ENCODE peak calls at places on chromosomes 11 and 22, in four cellular contexts. One of them, this sample, is unnamed.

GRCh38 chr11:78344676-78345075 is 72.9 kb downstream of the GAB2 start:
- DNase-seq in ACHN: no peak
- DNase-seq in esophagus muscularis mucosa: no peak
- DNase-seq in stimulated activated CD4-positive, alpha-beta T cell treated with anti-CD3 and anti-CD28 coated beads, Interleukin-1b, Interleukin-23, amount 100 ng/mL, for 4 hours: no peak
- DNase-seq in this sample: no peak

GRCh38 chr11:119759324-119759723 is 30.3 kb upstream of the NECTIN1 start:
- DNase-seq in ACHN: peak
- DNase-seq in esophagus muscularis mucosa: no peak
- DNase-seq in stimulated activated CD4-positive, alpha-beta T cell treated with anti-CD3 and anti-CD28 coated beads, Interleukin-1b, Interleukin-23, amount 100 ng/mL, for 4 hours: no peak
- DNase-seq in this sample: no peak

GRCh38 chr11:86990079-86990478 is 34.9 kb upstream of the FZD4 start:
- DNase-seq in ACHN: no peak
- DNase-seq in esophagus muscularis mucosa: no peak
- DNase-seq in stimulated activated CD4-positive, alpha-beta T cell treated with anti-CD3 and anti-CD28 coated beads, Interleukin-1b, Interleukin-23, amount 100 ng/mL, for 4 hours: no peak
- DNase-seq in this sample: no peak

GRCh38 chr11:130383363-130384168 is 44.8 kb downstream of the ADAMTS8 start:
- DNase-seq in ACHN: peak
- DNase-seq in esophagus muscularis mucosa: no peak
- DNase-seq in stimulated activated CD4-positive, alpha-beta T cell treated with anti-CD3 and anti-CD28 coated beads, Interleukin-1b, Interleukin-23, amount 100 ng/mL, for 4 hours: no peak
- DNase-seq in this sample: no peak

GRCh38 chr11:21177379-21177778 is 508.0 kb downstream of the NELL1 start:
- DNase-seq in ACHN: no peak
- DNase-seq in esophagus muscularis mucosa: no peak
- DNase-seq in stimulated activated CD4-positive, alpha-beta T cell treated with anti-CD3 and anti-CD28 coated beads, Interleukin-1b, Interleukin-23, amount 100 ng/mL, for 4 hours: no peak
- DNase-seq in this sample: no peak

GRCh38 chr22:45807156-45807915 is 135.7 kb downstream of the ATXN10 start:
- DNase-seq in ACHN: no peak
- DNase-seq in esophagus muscularis mucosa: no peak
- DNase-seq in stimulated activated CD4-positive, alpha-beta T cell treated with anti-CD3 and anti-CD28 coated beads, Interleukin-1b, Interleukin-23, amount 100 ng/mL, for 4 hours: no peak
- DNase-seq in this sample: no peak

GRCh38 chr11:125454047-125454446 is 42.0 kb downstream of the FEZ1 start:
- DNase-seq in ACHN: no peak
- DNase-seq in esophagus muscularis mucosa: no peak
- DNase-seq in stimulated activated CD4-positive, alpha-beta T cell treated with anti-CD3 and anti-CD28 coated beads, Interleukin-1b, Interleukin-23, amount 100 ng/mL, for 4 hours: no peak
- DNase-seq in this sample: no peak

GRCh38 chr22:39430576-39431150 is 26.1 kb upstream of the MGAT3 start:
- DNase-seq in ACHN: no peak
- DNase-seq in esophagus muscularis mucosa: no peak
- DNase-seq in stimulated activated CD4-positive, alpha-beta T cell treated with anti-CD3 and anti-CD28 coated beads, Interleukin-1b, Interleukin-23, amount 100 ng/mL, for 4 hours: no peak
- DNase-seq in this sample: no peak

GRCh38 chr11:131522851-131523250 is 152.4 kb downstream of the NTM start:
- DNase-seq in ACHN: no peak
- DNase-seq in esophagus muscularis mucosa: no peak
- DNase-seq in stimulated activated CD4-positive, alpha-beta T cell treated with anti-CD3 and anti-CD28 coated beads, Interleukin-1b, Interleukin-23, amount 100 ng/mL, for 4 hours: no peak
- DNase-seq in this sample: no peak

GRCh38 chr22:48849963-48850657 is 977.6 kb downstream of the BRD1 start:
- DNase-seq in ACHN: no peak
- DNase-seq in esophagus muscularis mucosa: no peak
- DNase-seq in stimulated activated CD4-positive, alpha-beta T cell treated with anti-CD3 and anti-CD28 coated beads, Interleukin-1b, Interleukin-23, amount 100 ng/mL, for 4 hours: no peak
- DNase-seq in this sample: no peak

GRCh38 chr11:32140121-32140520 is 49.2 kb downstream of the RCN1 start:
- DNase-seq in ACHN: no peak
- DNase-seq in esophagus muscularis mucosa: no peak
- DNase-seq in stimulated activated CD4-positive, alpha-beta T cell treated with anti-CD3 and anti-CD28 coated beads, Interleukin-1b, Interleukin-23, amount 100 ng/mL, for 4 hours: no peak
- DNase-seq in this sample: no peak